ENCODE peak calls at places on chromosomes 13 and 19, in nine cellular contexts. R is NCI-H460; D is NCI-H1092 treated with DMSO at 0.1 percent for 48 hours; G is stimulated activated CD8-positive, alpha-beta memory T cell treated with anti-CD3 and anti-CD28 coated beads, Interleukin-4, amount 100 ng/mL, for 1 hour; L is HEK293T; T is GM04504; O is ascending aorta; S is SK-N-SH; J is type B pancreatic cell. V is an unnamed sample.

GRCh38 chr19:13398780-13399726 is 107.2 kb downstream of the CACNA1A start:
- DNase-seq in R (no peak), D (peak; percentile 35), G (no peak), L (no peak), T (peak; percentile 87), O (no peak), S (no peak), J (no peak), V (no peak)

GRCh38 chr19:6378036-6378435 is 2.3 kb upstream of the PSPN start:
- DNase-seq in R (no peak), D (no peak), G (no peak), L (no peak), T (no peak), O (no peak), S (no peak), J (no peak), V (no peak)

GRCh38 chr19:29804493-29804892 is 7.3 kb upstream of the CCNE1 start:
- DNase-seq in R (no peak), D (no peak), G (no peak), L (no peak), T (no peak), O (no peak), S (no peak), J (no peak), V (no peak)

GRCh38 chr19:35332817-35333216 is 3.8 kb downstream of the CD22 start:
- DNase-seq in R (no peak), D (no peak), G (no peak), L (no peak), T (no peak), O (no peak), S (no peak), J (no peak), V (no peak)

GRCh38 chr19:11378319-11379189 is 4.1 kb downstream of the SWSAP1 start:
- DNase-seq in R (peak; percentile 56), D (peak; percentile 10), G (no peak), L (no peak), T (no peak), O (no peak), S (peak; percentile 72), J (no peak), V (no peak)

GRCh38 chr19:20999731-21000352 is 20.6 kb upstream of the ZNF430 start:
- DNase-seq in R (no peak), D (peak; percentile 94), G (peak; percentile 24), L (no peak), T (peak; percentile 85), O (peak; percentile 88), S (peak; percentile 95), J (peak; percentile 91), V (peak; percentile 95)

GRCh38 chr19:33431986-33432385 is 58.5 kb downstream of the CEBPG start:
- DNase-seq in R (no peak), D (no peak), G (no peak), L (no peak), T (no peak), O (no peak), S (no peak), J (no peak), V (no peak)

GRCh38 chr13:109871018-109871370 is 84.6 kb upstream of the IRS2 start:
- DNase-seq in R (no peak), D (no peak), G (no peak), L (no peak), T (no peak), O (no peak), S (no peak), J (no peak), V (no peak)

GRCh38 chr13:82636119-82636518 is 1246.2 kb downstream of the SLITRK1 start:
- DNase-seq in R (no peak), D (no peak), G (no peak), L (no peak), T (no peak), O (no peak), S (no peak), J (no peak), V (no peak)

GRCh38 chr13:79593611-79594275 is 112.8 kb downstream of the NDFIP2 start:
- DNase-seq in R (no peak), D (no peak), G (no peak), L (no peak), T (peak; percentile 19), O (no peak), S (peak; percentile 44), J (no peak), V (no peak)

GRCh38 chr19:57465680-57466381 is 8.9 kb upstream of the VN1R1 start:
- DNase-seq in R (peak; percentile 31), D (no peak), G (no peak), L (peak; percentile 17), T (no peak), O (no peak), S (peak; percentile 48), J (no peak), V (no peak)

GRCh38 chr19:11596156-11596555 is 1.1 kb upstream of the ZNF627 start:
- DNase-seq in R (no peak), D (no peak), G (no peak), L (no peak), T (no peak), O (no peak), S (no peak), J (no peak), V (no peak)

GRCh38 chr19:45492137-45492626 is 4.7 kb downstream of the RTN2 start:
- DNase-seq in R (no peak), D (no peak), G (no peak), L (no peak), T (no peak), O (no peak), S (no peak), J (no peak), V (no peak)

GRCh38 chr19:5563941-5564612 is 3.7 kb downstream of the TINCR start:
- DNase-seq in R (no peak), D (no peak), G (no peak), L (no peak), T (peak; percentile 27), O (no peak), S (peak; percentile 60), J (no peak), V (no peak)

GRCh38 chr13:91216928-91217700 is 130.4 kb upstream of the MIR17HG start:
- DNase-seq in R (no peak), D (no peak), G (no peak), L (no peak), T (no peak), O (no peak), S (no peak), J (no peak), V (no peak)

GRCh38 chr19:13398182-13398581 is 108.1 kb downstream of the CACNA1A start:
- DNase-seq in R (no peak), D (no peak), G (no peak), L (no peak), T (no peak), O (no peak), S (no peak), J (no peak), V (no peak)

GRCh38 chr19:14198384-14199376 is 7.3 kb downstream of the ADGRL1 start:
- DNase-seq in R (no peak), D (no peak), G (no peak), L (no peak), T (no peak), O (no peak), S (peak; percentile 51), J (no peak), V (no peak)

GRCh38 chr19:36973021-36973843 is 57.1 kb downstream of the ZNF568 start:
- DNase-seq in R (peak; percentile 58), D (peak; percentile 87), G (peak; percentile 55), L (no peak), T (peak; percentile 61), O (peak; percentile 88), S (peak; percentile 97), J (no peak), V (peak; percentile 91)

GRCh38 chr19:21604351-21604926 is 99.0 kb downstream of the ZNF429 start:
- DNase-seq in R (no peak), D (no peak), G (no peak), L (no peak), T (no peak), O (no peak), S (no peak), J (no peak), V (no peak)

GRCh38 chr13:79775830-79776229 is 294.9 kb downstream of the NDFIP2 start:
- DNase-seq in R (peak; percentile 51), D (peak; percentile 48), G (no peak), L (peak; percentile 68), T (peak; percentile 50), O (no peak), S (no peak), J (no peak), V (peak; percentile 72)

GRCh38 chr13:30752991-30753616 is 17.8 kb downstream of the ALOX5AP start:
- DNase-seq in R (no peak), D (peak; percentile 21), G (no peak), L (no peak), T (no peak), O (no peak), S (no peak), J (no peak), V (no peak)

GRCh38 chr13:48636550-48636949 is 17.2 kb upstream of the CYSLTR2 start:
- DNase-seq in R (no peak), D (no peak), G (no peak), L (no peak), T (no peak), O (no peak), S (no peak), J (no peak), V (no peak)

GRCh38 chr13:36151591-36151990 is 20.4 kb upstream of the DCLK1 start:
- DNase-seq in R (no peak), D (no peak), G (no peak), L (no peak), T (no peak), O (no peak), S (no peak), J (no peak), V (no peak)

GRCh38 chr19:6271251-6271650 is 8.5 kb downstream of the MLLT1 start:
- DNase-seq in R (no peak), D (no peak), G (no peak), L (peak; percentile 12), T (no peak), O (no peak), S (peak; percentile 67), J (no peak), V (no peak)

GRCh38 chr19:40358773-40359172 is 10.3 kb downstream of the PLD3 start:
- DNase-seq in R (no peak), D (no peak), G (no peak), L (no peak), T (no peak), O (no peak), S (no peak), J (no peak), V (peak; percentile 38)

GRCh38 chr13:76610819-76611415 is 275.3 kb downstream of the KCTD12 start:
- DNase-seq in R (no peak), D (no peak), G (no peak), L (no peak), T (no peak), O (no peak), S (no peak), J (no peak), V (no peak)

GRCh38 chr19:51124729-51125128 is at the start of gene SIGLEC9:
- DNase-seq in R (no peak), D (no peak), G (no peak), L (no peak), T (no peak), O (no peak), S (no peak), J (no peak), V (peak; percentile 46)

GRCh38 chr19:33306191-33306590 is 3.9 kb upstream of the CEBPA start:
- DNase-seq in R (no peak), D (no peak), G (no peak), L (no peak), T (no peak), O (no peak), S (no peak), J (peak; percentile 27), V (no peak)

GRCh38 chr19:33894787-33895186 is 98.1 kb downstream of the KCTD15 start:
- DNase-seq in R (no peak), D (no peak), G (no peak), L (no peak), T (no peak), O (peak; percentile 3), S (no peak), J (no peak), V (no peak)

GRCh38 chr13:49652691-49653305 is 24.5 kb downstream of the ARL11 start:
- DNase-seq in R (peak; percentile 48), D (peak; percentile 61), G (no peak), L (peak; percentile 74), T (no peak), O (no peak), S (peak; percentile 76), J (no peak), V (no peak)

GRCh38 chr13:38381840-38382239 is 32.2 kb downstream of the UFM1 start:
- DNase-seq in R (no peak), D (no peak), G (no peak), L (no peak), T (no peak), O (no peak), S (no peak), J (no peak), V (no peak)

V was measured in globus pallidus.